ENCODE peak calls at places on chromosome 15, in four cellular contexts. V, B, P and A are unnamed samples.

GRCh38 chr15:60913901-60914300 is 315.2 kb downstream of the RORA start:
- DNase-seq in V (no peak), B (no peak), P (no peak), A (no peak)

GRCh38 chr15:64894395-64895056 is 17.2 kb upstream of the ANKDD1A start:
- DNase-seq in P (peak; percentile 86), V (no peak), B (no peak), A (peak; percentile 59)

GRCh38 chr15:80418892-80419537 is 14.8 kb downstream of the ARNT2 start:
- DNase-seq in P (peak; percentile 38), V (peak; percentile 83), B (peak; percentile 61), A (peak; percentile 72)

GRCh38 chr15:75661041-75661778 is 13.5 kb downstream of the SNX33 start:
- DNase-seq in B (peak; percentile 86), V (peak; percentile 98), P (no peak), A (peak; percentile 92)

GRCh38 chr15:81037952-81038743 is 37.4 kb downstream of the TLNRD1 start:
- DNase-seq in V (no peak), B (no peak), P (no peak), A (no peak)

GRCh38 chr15:36356511-36356910 is 222.9 kb upstream of the CDIN1 start:
- DNase-seq in P (no peak), B (no peak), V (no peak), A (no peak)

GRCh38 chr15:74011610-74012009 is 17.1 kb downstream of the PML start:
- DNase-seq in V (peak; percentile 56), B (peak; percentile 43), P (no peak), A (no peak)

GRCh38 chr15:92693922-92694331 is 38.4 kb upstream of the FAM174B start:
- DNase-seq in V (peak; percentile 15), B (peak; percentile 49), P (peak; percentile 21), A (peak; percentile 43)

GRCh38 chr15:47757331-47757730 is 40.0 kb downstream of the SEMA6D start:
- DNase-seq in V (no peak), P (no peak), B (no peak), A (no peak)

GRCh38 chr15:58185439-58185838 is 47.3 kb downstream of the AQP9 start:
- DNase-seq in V (peak; percentile 18), P (no peak), B (no peak), A (no peak)

GRCh38 chr15:31457631-31458526 is 131.2 kb downstream of the KLF13 start:
- DNase-seq in B (peak; percentile 59), V (peak; percentile 95), P (peak; percentile 94), A (no peak)

GRCh38 chr15:97867870-97868269 is 92.6 kb upstream of the ARRDC4 start:
- DNase-seq in P (no peak), V (no peak), B (no peak), A (no peak)

GRCh38 chr15:61131598-61131954 is 97.5 kb downstream of the RORA start:
- DNase-seq in B (no peak), V (peak; percentile 50), P (no peak), A (no peak)

GRCh38 chr15:83694538-83694937 is 40.6 kb downstream of the ADAMTSL3 start:
- DNase-seq in B (no peak), P (no peak), V (no peak), A (no peak)

GRCh38 chr15:70094690-70095311 is 2.9 kb downstream of the TLE3 start:
- DNase-seq in B (no peak), V (peak; percentile 18), P (no peak), A (peak; percentile 14)

GRCh38 chr15:63008333-63009049 is 34.1 kb upstream of the TPM1 start:
- DNase-seq in B (no peak), P (no peak), V (no peak), A (no peak)

GRCh38 chr15:67067930-67068542 is 2.6 kb downstream of the SMAD3 start:
- DNase-seq in B (no peak), P (no peak), V (peak; percentile 56), A (no peak)

GRCh38 chr15:28952666-28953491 is 67.1 kb downstream of the APBA2 start:
- DNase-seq in V (no peak), B (no peak), P (no peak), A (no peak)

GRCh38 chr15:101444015-101444414 is 45.5 kb downstream of the PCSK6 start:
- DNase-seq in B (no peak), V (no peak), P (no peak), A (no peak)

GRCh38 chr15:77549552-77550274 is 83.0 kb downstream of the LINGO1 start:
- DNase-seq in P (no peak), B (no peak), V (no peak), A (no peak)

GRCh38 chr15:35540885-35541284 is 5.1 kb downstream of the DPH6 start:
- DNase-seq in B (peak; percentile 20), V (peak; percentile 85), P (no peak), A (no peak)

GRCh38 chr15:64749999-64750657 is 25.3 kb downstream of the RBPMS2 start:
- DNase-seq in V (peak; percentile 80), B (no peak), P (no peak), A (no peak)

GRCh38 chr15:40161693-40162401 is 978 bp downstream of the BUB1B start:
- DNase-seq in P (peak; percentile 75), V (no peak), B (no peak), A (no peak)

GRCh38 chr15:25246641-25247417 is 192.0 kb downstream of the UBE3A start:
- DNase-seq in P (no peak), B (no peak), V (no peak), A (no peak)

GRCh38 chr15:40367038-40367672 is 9.1 kb downstream of the DISP2 start:
- DNase-seq in B (no peak), P (no peak), V (no peak), A (no peak)

GRCh38 chr15:98419173-98419814 is 229.0 kb upstream of the IGF1R start:
- DNase-seq in B (no peak), P (no peak), V (no peak), A (no peak)

GRCh38 chr15:40441012-40441735 is 421 bp downstream of the BAHD1 start:
- DNase-seq in V (peak; percentile 43), B (no peak), P (peak; percentile 43), A (peak; percentile 57)

GRCh38 chr15:53226559-53226958 is 436.4 kb upstream of the ONECUT1 start:
- DNase-seq in B (no peak), V (no peak), P (no peak), A (no peak)

GRCh38 chr15:57580428-57580827 is 11.3 kb upstream of the MYZAP start:
- DNase-seq in V (no peak), P (no peak), B (no peak), A (no peak)

GRCh38 chr15:101394654-101395053 is 94.9 kb downstream of the PCSK6 start:
- DNase-seq in V (no peak), P (no peak), B (no peak), A (no peak)

GRCh38 chr15:79463043-79463780 is 31.1 kb downstream of the MINAR1 start:
- DNase-seq in V (no peak), P (no peak), B (no peak), A (no peak)

GRCh38 chr15:41513282-41514227 is at the start of gene LTK:
- DNase-seq in P (no peak), V (peak; percentile 22), B (no peak), A (peak; percentile 69)

GRCh38 chr15:101504866-101505609 is 15.5 kb upstream of the PCSK6 start:
- DNase-seq in B (no peak), P (no peak), V (peak; percentile 37), A (no peak)

GRCh38 chr15:68725736-68726135 is 95.0 kb downstream of the ANP32A start:
- DNase-seq in V (peak; percentile 54), P (no peak), B (no peak), A (peak; percentile 26)
- TF ChIP-seq EZH2phosphoT487 in V (no peak), P (no peak), B (no peak), A (no peak)

GRCh38 chr15:71702496-71702895 is 107.9 kb upstream of the NR2E3 start:
- DNase-seq in P (no peak), V (no peak), B (no peak), A (no peak)

GRCh38 chr15:71698752-71699151 is 111.6 kb upstream of the NR2E3 start:
- DNase-seq in B (no peak), P (no peak), V (no peak), A (no peak)

GRCh38 chr15:71705151-71705550 is 105.2 kb upstream of the NR2E3 start:
- DNase-seq in P (no peak), B (no peak), V (peak; percentile 58), A (no peak)

GRCh38 chr15:71699977-71700376 is 110.4 kb upstream of the NR2E3 start:
- DNase-seq in B (no peak), P (no peak), V (no peak), A (no peak)

DNA sequence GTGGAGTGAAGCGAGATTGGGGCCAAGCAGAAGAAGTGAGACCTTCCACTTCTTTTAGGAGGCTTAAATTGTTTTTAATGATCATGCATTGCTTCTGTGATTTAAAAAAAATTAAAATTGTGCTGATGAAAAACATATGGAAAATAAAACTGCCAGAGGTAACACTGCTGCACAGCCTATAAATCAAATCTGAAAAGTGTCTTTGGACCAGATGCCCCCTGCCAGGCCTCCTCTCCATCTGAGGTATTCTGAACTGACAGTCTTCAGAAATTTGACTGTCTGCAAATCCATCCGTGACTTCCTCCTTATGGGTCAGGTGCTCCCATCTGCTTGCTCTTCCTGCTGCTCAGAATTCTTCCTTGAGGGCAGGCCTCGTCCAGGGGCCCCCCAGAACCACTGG is 108.5 kb upstream of the NR2E3 start:
- DNase-seq in V (no peak), B (no peak), P (peak; percentile 2), A (no peak)
- H3K4me1 ChIP-seq in V (peaks cover 23% of the 10 kb centered on the region), B (no peaks in the 10 kb centered on the region), P (no peaks in the 10 kb centered on the region), A (no peaks in the 10 kb centered on the region)

DNA sequence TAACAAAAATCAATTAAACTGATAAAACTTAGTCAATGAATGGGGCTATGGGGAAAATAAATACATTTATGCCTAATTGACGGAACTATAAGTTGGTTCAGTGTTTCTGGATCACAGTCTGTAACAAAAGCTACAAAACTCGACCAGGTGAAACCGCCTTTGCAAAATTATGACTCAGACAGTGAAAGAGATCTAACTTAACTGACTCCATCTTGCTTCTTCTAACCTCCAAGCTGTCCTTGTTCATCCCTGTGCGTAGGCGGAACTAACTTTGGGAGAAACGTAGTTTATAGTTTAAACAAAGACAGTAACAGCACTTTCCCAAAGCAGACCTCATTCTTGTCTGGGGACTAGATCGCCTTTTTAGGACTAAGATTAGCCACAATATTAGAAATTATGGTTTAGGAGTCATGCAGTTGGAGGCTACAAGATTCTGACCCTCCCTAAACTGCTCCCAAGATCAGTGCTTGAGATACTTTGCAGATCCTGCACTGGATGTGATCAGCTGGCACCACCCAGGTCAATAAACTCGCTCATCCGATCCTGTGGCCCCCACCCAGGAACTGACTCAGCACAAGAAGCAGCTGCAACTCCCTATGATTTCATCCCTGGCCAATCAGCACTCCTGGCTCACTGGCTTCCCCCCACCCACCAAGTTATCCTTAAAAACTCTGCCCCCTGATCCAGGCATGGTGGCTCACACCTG is 7.2 kb upstream of the MFGE8 start:
- DNase-seq in P (no peak), V (peak; percentile 72), B (peak; percentile 76), A (no peak)
- H2AFZ ChIP-seq in P (no peak overlapping the region), V (no peak overlapping the region), B (no peak overlapping the region), A (no peak overlapping the region)

DNA sequence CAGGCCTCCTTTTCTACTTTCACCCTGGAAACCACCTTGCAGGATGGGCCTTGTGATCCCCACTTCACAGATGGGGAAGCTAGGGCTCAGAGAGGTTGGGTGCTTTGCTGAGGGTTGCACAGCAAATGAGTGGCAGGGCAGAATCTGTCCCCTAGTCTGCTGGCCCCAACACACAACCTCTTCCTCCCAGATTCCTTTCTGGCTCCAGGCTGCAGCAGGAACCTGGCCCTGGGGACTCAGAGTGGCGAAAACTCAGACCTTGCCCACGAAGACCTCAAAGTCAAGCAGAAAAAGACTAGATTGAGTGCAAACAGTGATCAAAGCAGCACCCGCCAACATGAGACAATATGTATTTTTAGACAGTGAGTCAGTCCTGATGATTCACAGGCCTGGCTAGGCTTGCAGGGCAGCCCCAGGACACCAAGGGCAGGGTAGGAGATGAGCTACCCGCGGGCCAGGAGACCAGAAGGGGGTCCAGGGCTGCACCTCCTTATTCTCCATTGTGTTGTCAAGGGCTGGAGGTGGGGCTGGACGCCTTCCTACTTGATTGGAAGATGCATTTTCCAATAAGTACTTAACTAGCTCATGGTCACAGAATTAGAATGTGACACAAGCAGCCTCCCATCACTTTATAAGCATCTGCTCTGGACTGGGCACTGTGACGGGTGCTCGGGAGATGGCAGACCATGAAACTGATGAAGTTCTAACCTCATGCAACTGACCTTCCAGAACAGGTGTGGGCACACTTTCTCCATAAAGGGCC is 23.9 kb downstream of the GOLGA6L2 start:
- DNase-seq in V (peak; percentile 28), P (no peak), B (peak; percentile 6), A (no peak)
- TF ChIP-seq EZH2phosphoT487 in V (no peak), P (no peak), B (no peak), A (no peak)